ENCODE peak calls at places on chromosomes 6 and 20, in six cellular contexts. D is A549, O is HepG2, S is K562, R is GM12878, P is H1. M is an unnamed sample.

GRCh38 chr6:169326067-169326799 is 72.6 kb upstream of the THBS2 start:
- DNase-seq in O (peak), P (peak), R (no peak), D (peak), S (no peak), M (peak)

GRCh38 chr6:132648356-132648755 is 10.6 kb downstream of the TAAR1 start:
- DNase-seq in P (no peak), D (peak), O (no peak), S (no peak), R (no peak), M (no peak)

GRCh38 chr20:57223648-57224489 is 42.6 kb downstream of the BMP7 start:
- DNase-seq in O (no peak), S (no peak), P (no peak), D (no peak), R (no peak), M (no peak)

GRCh38 chr6:127547215-127547614 is 28.1 kb upstream of the MTCL3 start:
- DNase-seq in O (no peak), P (no peak), D (peak), S (no peak), R (no peak), M (no peak)

GRCh38 chr6:3385660-3386151 is 71.1 kb downstream of the SLC22A23 start:
- DNase-seq in P (no peak), R (no peak), O (no peak), S (no peak), D (no peak), M (no peak)

GRCh38 chr20:44040202-44040915 is 125.7 kb downstream of the TOX2 start:
- DNase-seq in S (no peak), R (no peak), D (no peak), O (no peak), P (no peak), M (no peak)

GRCh38 chr6:35486005-35486925 is 10.6 kb downstream of the TEAD3 start:
- DNase-seq in D (no peak), R (no peak), P (no peak), S (no peak), O (no peak), M (peak)

GRCh38 chr6:42099340-42100028 is 42.9 kb downstream of the C6orf132 start:
- DNase-seq in D (no peak), R (no peak), S (peak), O (peak), P (no peak), M (no peak)

GRCh38 chr6:679282-679681 is 13.7 kb downstream of the EXOC2 start:
- DNase-seq in O (no peak), P (no peak), D (no peak), R (no peak), S (no peak), M (no peak)

GRCh38 chr6:164947174-164947573 is 362.2 kb downstream of the C6orf118 start:
- DNase-seq in O (no peak), D (no peak), S (no peak), R (no peak), P (no peak), M (no peak)

GRCh38 chr6:106973841-106974336 is 640 bp downstream of the CD24 start:
- DNase-seq in R (no peak), P (no peak), D (no peak), O (no peak), S (no peak), M (no peak)

GRCh38 chr6:170152989-170153388 is 137.9 kb downstream of the DLL1 start:
- DNase-seq in R (no peak), S (peak), D (no peak), O (peak), P (peak), M (no peak)

GRCh38 chr6:169406034-169406433 is 152.4 kb upstream of the THBS2 start:
- DNase-seq in O (no peak), D (no peak), P (no peak), S (no peak), R (no peak), M (no peak)

GRCh38 chr20:38198238-38198861 is 33.3 kb upstream of the TGM2 start:
- DNase-seq in R (no peak), P (no peak), D (no peak), S (peak), O (no peak), M (no peak)

GRCh38 chr6:44667668-44668390 is 280.3 kb downstream of the CDC5L start:
- DNase-seq in S (peak), R (no peak), P (no peak), O (peak), D (peak), M (no peak)

GRCh38 chr6:28896505-28897392 is 27.0 kb downstream of the TRIM27 start:
- DNase-seq in O (peak), D (peak), R (no peak), S (peak), P (no peak), M (peak)

GRCh38 chr20:23195635-23196034 is 109.5 kb upstream of the CD93 start:
- DNase-seq in S (no peak), O (no peak), R (peak), P (no peak), D (no peak), M (no peak)

GRCh38 chr20:57514273-57514751 is 10.6 kb downstream of the CTCFL start:
- DNase-seq in P (no peak), R (no peak), S (peak), D (peak), O (peak), M (peak)

GRCh38 chr20:6000851-6001250 is 50.4 kb downstream of the MCM8 start:
- DNase-seq in D (no peak), S (no peak), O (no peak), R (no peak), P (no peak), M (no peak)

GRCh38 chr20:49583669-49584417 is 15.9 kb upstream of the PTGIS start:
- DNase-seq in P (no peak), S (peak), R (no peak), O (peak), D (peak), M (no peak)

GRCh38 chr20:44215125-44215524 is 4.6 kb upstream of the OSER1 start:
- DNase-seq in D (peak), S (peak), O (peak), P (no peak), R (no peak), M (peak)

GRCh38 chr20:64049060-64049886 is at the start of gene SOX18:
- DNase-seq in D (peak), O (no peak), P (no peak), S (peak), R (no peak), M (peak)

GRCh38 chr6:35519313-35520015 is 6.8 kb upstream of the TULP1 start:
- DNase-seq in O (no peak), R (no peak), S (no peak), P (no peak), D (no peak), M (no peak)

GRCh38 chr6:132764370-132764769 is 6.7 kb upstream of the VNN2 start:
- DNase-seq in P (no peak), O (no peak), D (peak), R (no peak), S (no peak), M (no peak)

GRCh38 chr6:167543602-167544506 is 219.0 kb downstream of the TTLL2 start:
- DNase-seq in R (no peak), D (no peak), P (no peak), S (no peak), O (no peak), M (no peak)

GRCh38 chr6:52261229-52261628 is 16.9 kb upstream of the IL17F start:
- DNase-seq in R (no peak), P (no peak), D (no peak), O (no peak), S (no peak), M (no peak)

GRCh38 chr6:111552999-111553398 is 52.7 kb downstream of the TRAF3IP2 start:
- DNase-seq in R (no peak), O (no peak), D (no peak), S (no peak), P (no peak), M (no peak)

GRCh38 chr6:158996863-158997262 is 3.1 kb downstream of the RSPH3 start:
- DNase-seq in O (no peak), S (no peak), P (no peak), R (no peak), D (no peak), M (no peak)

GRCh38 chr20:45410887-45411286 is 2.8 kb downstream of the DBNDD2 start:
- DNase-seq in R (no peak), D (no peak), P (no peak), S (no peak), O (no peak), M (no peak)
- TF ChIP-seq EP300 in R (no peak), D (no peak), P (no peak), S (no peak), O (no peak), M (no peak)

GRCh38 chr6:166515072-166515810 is 71.2 kb downstream of the RAMACL start:
- DNase-seq in D (peak), O (peak), P (no peak), S (peak), R (no peak), M (no peak)
- TF ChIP-seq RFX5 in D (no peak), O (no peak), P (no peak), S (no peak), R (no peak), M (no peak)

DNA sequence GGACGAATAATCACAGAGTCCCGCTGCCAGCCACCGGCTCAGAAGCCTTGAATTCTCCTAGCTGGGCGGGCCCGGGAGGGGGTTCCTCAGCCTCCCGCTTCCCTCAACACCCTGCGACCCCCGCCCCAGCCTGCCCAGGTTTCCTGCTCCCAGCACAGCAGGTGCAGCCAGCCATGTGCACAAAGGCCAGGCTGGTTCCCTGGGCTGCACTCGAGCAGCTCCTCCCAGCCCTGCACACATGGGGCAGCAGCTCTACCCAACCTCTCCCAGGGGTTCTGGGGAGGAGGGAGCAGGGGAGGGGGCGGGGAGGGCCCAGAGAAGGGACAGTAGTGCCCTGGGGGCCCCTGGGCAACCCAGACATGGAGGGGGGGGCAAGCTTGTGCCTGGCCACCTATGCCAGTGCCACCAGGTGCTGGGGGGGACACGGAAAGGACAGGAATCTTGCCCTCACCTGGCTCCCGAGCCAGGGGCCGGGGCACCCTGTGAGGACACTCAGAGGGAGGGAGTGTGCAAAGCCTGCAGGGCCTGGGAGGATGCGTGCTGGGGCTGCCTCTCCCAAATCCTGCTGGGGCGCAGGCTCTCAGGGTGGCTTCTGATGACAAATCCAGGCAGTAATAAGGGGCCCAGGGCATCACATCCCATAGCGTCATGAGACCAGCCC is 1.2 kb upstream of the NTSR1 start:
- DNase-seq in O (no peak), D (no peak), S (no peak), R (no peak), P (no peak), M (no peak)
- TF ChIP-seq USF2 in O (no peak), D (no peak), S (no peak), R (no peak), P (no peak), M (no peak)

DNA sequence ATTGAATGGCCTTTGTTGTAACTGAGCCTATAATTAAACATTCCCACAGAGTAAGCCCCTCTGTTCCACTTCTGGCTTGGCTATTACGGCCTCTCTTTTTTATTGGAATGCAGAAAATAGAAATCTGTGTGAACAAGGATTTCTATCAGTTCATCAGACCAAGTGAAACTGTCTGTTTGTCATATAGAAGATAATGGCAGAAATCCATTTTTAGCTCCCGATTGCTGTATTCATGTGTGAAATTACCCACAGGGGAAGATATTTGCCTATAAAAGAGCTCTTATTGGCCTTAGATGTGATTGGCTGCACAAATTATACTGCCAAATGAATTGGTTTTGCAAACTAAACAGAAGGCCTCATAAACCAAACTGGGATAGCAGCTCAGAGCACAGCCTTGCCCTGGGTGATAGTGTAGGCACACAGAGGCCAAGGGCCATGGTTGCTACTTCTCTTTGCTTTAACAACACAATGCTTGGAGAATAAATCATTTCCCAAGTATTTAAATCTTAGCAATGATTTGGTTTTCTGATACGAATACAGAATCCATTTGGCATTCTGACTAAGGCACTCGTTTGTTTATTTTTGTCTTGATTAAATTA is 241.4 kb upstream of the PLN start:
- DNase-seq in D (no peak), S (no peak), R (no peak), P (no peak), O (no peak), M (no peak)
- TF ChIP-seq EP300 in D (no peak), S (no peak), R (no peak), P (no peak), O (no peak), M (no peak)

GRCh38 chr6:143962644-143962929 is 45.5 kb downstream of the PLAGL1 start:
- DNase-seq in D (no peak), P (no peak), R (no peak), O (no peak), S (no peak), M (no peak)
- TF ChIP-seq RFX5 in D (no peak), P (no peak), R (no peak), O (no peak), S (no peak), M (no peak)

GRCh38 chr6:136788069-136788902 is 4.0 kb downstream of the MAP3K5 start:
- DNase-seq in R (no peak), P (no peak), D (no peak), S (no peak), O (no peak), M (no peak)
- TF ChIP-seq USF2 in R (no peak), P (no peak), D (no peak), S (no peak), O (no peak), M (no peak)

GRCh38 chr6:161035981-161036263 is 44.4 kb downstream of the MAP3K4 start:
- DNase-seq in R (no peak), P (no peak), D (no peak), S (no peak), O (no peak), M (no peak)

GRCh38 chr6:161041274-161041673 is 49.7 kb downstream of the MAP3K4 start:
- DNase-seq in R (no peak), O (no peak), D (no peak), S (no peak), P (no peak), M (no peak)

GRCh38 chr6:161035182-161035980 is 43.8 kb downstream of the MAP3K4 start:
- DNase-seq in S (no peak), P (no peak), O (no peak), R (peak), D (no peak), M (no peak)

GRCh38 chr6:161037873-161038228 is 46.3 kb downstream of the MAP3K4 start:
- DNase-seq in O (no peak), S (no peak), R (no peak), D (no peak), P (no peak), M (no peak)

DNA sequence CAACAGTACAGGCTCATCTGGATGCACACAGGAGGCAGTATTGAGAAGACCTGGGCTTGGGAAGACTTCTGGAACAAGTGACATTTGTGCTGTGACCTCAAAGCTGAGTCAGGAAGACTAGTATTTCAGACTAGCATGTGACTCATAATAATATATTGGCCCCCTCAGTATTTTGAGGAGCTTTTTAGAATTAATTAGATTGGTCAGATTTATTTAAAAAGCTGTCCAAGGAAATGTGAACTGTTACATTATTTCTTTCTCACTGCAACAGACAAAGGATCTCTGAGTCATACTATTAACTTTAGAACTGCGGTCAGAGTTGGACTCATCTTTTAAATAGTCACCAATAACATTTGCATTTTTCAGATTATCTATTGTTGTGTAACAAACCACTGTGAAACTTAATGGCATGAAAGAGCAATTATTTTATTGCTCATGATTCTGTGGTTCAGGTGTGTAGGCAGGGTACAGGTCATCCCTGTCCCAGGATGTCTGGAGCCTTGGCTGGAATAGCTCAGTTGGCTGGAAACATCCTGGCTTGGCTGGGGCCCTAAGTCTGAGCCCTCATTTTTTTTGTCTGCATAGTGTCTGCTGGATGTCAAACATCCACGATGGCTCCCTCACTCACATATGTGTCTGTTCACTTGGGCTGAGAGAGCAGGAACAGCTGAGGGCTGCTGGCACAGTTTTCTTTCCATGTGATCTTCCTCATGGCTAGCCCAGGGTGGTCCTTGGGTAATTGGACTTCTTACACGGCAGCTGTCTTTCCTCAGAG is 46.8 kb downstream of the MAP3K4 start:
- DNase-seq in O (no peak), P (no peak), D (peak), R (peak), S (no peak), M (no peak)
- TF ChIP-seq EP300 in O (no peak), P (no peak), D (no peak), R (peak), S (no peak), M (peak)

DNA sequence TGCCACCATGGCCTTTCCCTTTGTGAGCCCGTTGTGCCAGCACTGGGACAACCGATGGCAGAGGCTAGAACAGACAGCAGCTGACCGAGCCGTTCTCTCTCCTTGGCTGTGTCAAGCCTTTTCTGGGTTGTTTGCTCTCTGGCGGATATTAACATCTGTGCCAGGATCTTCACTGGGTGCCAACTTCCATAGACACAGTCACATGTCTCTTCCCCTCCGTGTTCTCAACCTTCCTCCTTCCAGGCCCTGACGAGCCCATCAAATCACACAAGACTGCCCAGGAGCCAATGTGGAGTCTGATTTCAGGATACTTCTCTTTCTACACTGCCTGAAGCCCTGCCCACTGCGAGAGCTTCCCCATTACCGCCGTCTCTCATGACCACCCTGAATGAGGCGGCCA is 111.0 kb upstream of the RALGAPA2 start:
- DNase-seq in R (no peak), O (no peak), S (no peak), P (no peak), D (no peak), M (no peak)
- TF ChIP-seq RFX5 in R (no peak), O (no peak), S (no peak), P (no peak), D (no peak), M (no peak)

DNA sequence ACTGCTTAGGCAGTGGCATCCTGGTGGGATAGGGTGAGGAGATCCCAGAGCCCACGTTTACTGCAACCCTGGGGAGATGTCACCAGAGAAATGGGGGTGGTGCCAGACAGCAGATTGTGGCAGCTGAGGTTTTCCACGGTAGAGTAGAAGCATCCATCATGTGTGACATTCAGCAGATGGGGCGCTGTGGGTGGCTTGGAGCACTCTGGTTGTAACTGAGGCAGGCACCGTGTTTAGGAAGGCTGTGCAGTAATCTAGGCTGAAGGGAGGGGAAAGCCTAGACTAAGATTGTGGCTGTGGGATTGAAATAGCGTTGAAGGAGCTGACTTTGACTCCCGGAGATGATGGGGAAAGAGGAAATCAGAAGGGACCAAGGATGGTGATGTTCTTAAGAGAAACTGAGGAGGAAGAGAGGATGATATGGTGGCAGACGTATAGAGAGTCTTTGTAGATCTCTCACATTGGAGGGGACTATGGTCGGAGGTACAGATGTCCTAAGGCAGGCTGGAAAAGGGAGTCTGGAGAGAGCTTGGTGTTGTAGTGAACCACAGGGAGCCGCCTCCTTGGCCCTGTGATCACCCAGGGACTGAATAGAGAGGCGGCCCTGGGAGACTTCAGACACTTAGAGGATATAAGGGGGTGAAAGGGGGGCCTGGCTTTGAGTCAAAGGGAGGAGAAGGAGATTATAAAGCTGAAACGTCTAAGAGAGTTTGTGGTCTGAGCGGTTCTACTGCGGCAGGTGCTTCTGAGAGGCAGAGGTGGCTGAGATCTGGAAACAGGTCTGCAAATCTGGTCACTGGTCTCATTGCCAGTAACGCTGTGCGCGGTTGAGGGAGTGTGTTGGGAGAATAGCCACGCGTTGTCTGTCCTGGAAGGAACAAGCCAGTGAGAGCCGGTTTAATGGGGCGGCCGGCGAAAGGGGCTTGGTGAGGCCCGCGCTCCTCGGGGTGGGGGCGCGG is 792 bp upstream of the MICA start:
- DNase-seq in P (no peak), R (no peak), S (no peak), O (no peak), D (no peak), M (no peak)
- TF ChIP-seq USF2 in P (no peak), R (no peak), S (no peak), O (no peak), D (no peak), M (no peak)

M was measured in SK-N-SH.